ENCODE peak calls at places on chromosome 2, in ten cellular contexts. V is EL; C is stimulated activated CD8-positive, alpha-beta memory T cell treated with anti-CD3 and anti-CD28 coated beads, Interleukin-4, amount 100 ng/mL, for 24 hours; X is activated T-helper 1 cell treated with anti-CD3 and anti-CD28 coated beads, Interleukin-2, amount 50 U/mL, for 16 hours; S is HEK293T; O is NCI-H1105 treated with DMSO at 0.1 percent for 48 hours; L is effector memory CD4-positive, alpha-beta T cell; E is AG04450; Y is stimulated activated effector memory CD8-positive, alpha-beta T cell treated with anti-CD3 and anti-CD28 coated beads, Interleukin-12 subunit alpha, Interleukin-12 subunit beta, amount 100 ng/mL, for 72 hours; K is GF-D8. Q is an unnamed sample.

GRCh38 chr2:203535784-203536590 is 886 bp upstream of the RAPH1 start:
- DNase-seq in V (peak; percentile 26), C (no peak), X (no peak), S (no peak), O (no peak), L (no peak), E (no peak), Y (no peak), K (no peak), Q (no peak)

GRCh38 chr2:8407332-8407731 is 274.5 kb upstream of the ID2 start:
- DNase-seq in V (no peak), C (no peak), X (no peak), S (no peak), O (no peak), L (no peak), E (no peak), Y (no peak), K (no peak), Q (no peak)

GRCh38 chr2:232731470-232731869 is 34.3 kb downstream of the GIGYF2 start:
- DNase-seq in V (no peak), C (no peak), X (no peak), S (no peak), O (no peak), L (no peak), E (no peak), Y (no peak), K (no peak), Q (no peak)

GRCh38 chr2:16330571-16331351 is 334.9 kb downstream of the CYRIA start:
- DNase-seq in V (no peak), C (no peak), X (no peak), S (no peak), O (no peak), L (no peak), E (no peak), Y (no peak), K (no peak), Q (no peak)

GRCh38 chr2:10091182-10091932 is 11.1 kb upstream of the CYS1 start:
- DNase-seq in V (no peak), C (no peak), X (no peak), S (no peak), O (no peak), L (no peak), E (no peak), Y (no peak), K (no peak), Q (peak; percentile 61)

GRCh38 chr2:177474904-177475474 is 82.4 kb downstream of the AGPS start:
- DNase-seq in V (peak; percentile 64), C (no peak), X (no peak), S (no peak), O (no peak), L (no peak), E (no peak), Y (no peak), K (no peak), Q (no peak)

GRCh38 chr2:177501186-177501585 is 108.6 kb downstream of the AGPS start:
- DNase-seq in V (no peak), C (no peak), X (no peak), S (no peak), O (no peak), L (no peak), E (no peak), Y (no peak), K (no peak), Q (no peak)

GRCh38 chr2:37985333-37985732 is 60.2 kb downstream of the RMDN2 start:
- DNase-seq in V (peak; percentile 37), C (no peak), X (no peak), S (no peak), O (no peak), L (no peak), E (no peak), Y (no peak), K (no peak), Q (no peak)

GRCh38 chr2:173986805-173987204 is 21.6 kb upstream of the SP3 start:
- DNase-seq in V (no peak), C (no peak), X (no peak), S (no peak), O (no peak), L (no peak), E (no peak), Y (no peak), K (no peak), Q (no peak)

Q was measured in KBM-7.